ENCODE peak calls at places on chromosomes 6 and 20, in nine cellular contexts. U, D, N, S, F, K, J, I and O are unnamed samples.

GRCh38 chr20:54260116-54260515 is 52.2 kb downstream of the PFDN4 start:
- DNase-seq in S (no peak), D (no peak), I (no peak), N (no peak), J (no peak), F (no peak), K (no peak), U (no peak), O (no peak)

GRCh38 chr20:56393653-56394052 is 1.2 kb downstream of the CSTF1 start:
- DNase-seq in I (no peak), K (no peak), J (no peak), S (no peak), N (no peak), D (no peak), U (no peak), F (no peak), O (no peak)

GRCh38 chr6:90936286-90936685 is 349.4 kb upstream of the MAP3K7 start:
- DNase-seq in N (no peak), F (no peak), I (no peak), S (no peak), D (no peak), J (no peak), K (no peak), U (no peak), O (no peak)

GRCh38 chr6:163066200-163066599 is 338.4 kb downstream of the PACRG start:
- DNase-seq in N (no peak), D (no peak), J (no peak), I (no peak), U (no peak), K (no peak), F (no peak), S (no peak), O (no peak)

GRCh38 chr6:108113557-108114519 is 39.3 kb upstream of the OSTM1 start:
- DNase-seq in I (no peak), F (no peak), N (peak), J (peak), U (peak), K (no peak), D (peak), S (peak), O (no peak)

GRCh38 chr20:62895539-62895938 is 30.8 kb downstream of the DIDO1 start:
- DNase-seq in K (no peak), N (no peak), I (no peak), S (no peak), U (no peak), D (no peak), F (no peak), J (no peak), O (no peak)

GRCh38 chr6:157981132-157981394 is 600 bp upstream of the SYNJ2 start:
- DNase-seq in I (no peak), N (no peak), J (no peak), S (no peak), K (no peak), D (no peak), F (no peak), U (no peak), O (no peak)

GRCh38 chr6:132404736-132405135 is 3.5 kb upstream of the MOXD1 start:
- DNase-seq in S (no peak), F (no peak), J (peak), I (no peak), U (no peak), N (no peak), D (no peak), K (no peak), O (no peak)

GRCh38 chr20:24742436-24742835 is 206.6 kb upstream of the CST7 start:
- DNase-seq in F (no peak), N (no peak), U (no peak), K (no peak), J (no peak), I (no peak), D (no peak), S (no peak), O (no peak)

GRCh38 chr20:47055699-47056369 is 161.2 kb downstream of the EYA2 start:
- DNase-seq in S (no peak), J (no peak), U (no peak), I (no peak), D (no peak), F (no peak), K (no peak), N (no peak), O (no peak)

GRCh38 chr6:140436023-140436811 is 1061.8 kb upstream of the CITED2 start:
- DNase-seq in K (no peak), U (peak), S (peak), J (peak), I (no peak), D (no peak), F (no peak), N (peak), O (no peak)

GRCh38 chr20:35318502-35319157 is 26.4 kb upstream of the FAM83C start:
- DNase-seq in U (peak), J (peak), K (no peak), S (no peak), F (no peak), I (no peak), D (no peak), N (no peak), O (peak)

GRCh38 chr6:9116026-9116425 is 680.7 kb upstream of the SLC35B3 start:
- DNase-seq in U (no peak), I (no peak), F (no peak), S (no peak), N (no peak), D (no peak), J (peak), K (no peak), O (peak)

GRCh38 chr20:24118781-24119175 is 130.2 kb upstream of the GGTLC1 start:
- DNase-seq in I (no peak), S (no peak), N (peak), K (no peak), F (no peak), D (no peak), U (peak), J (peak), O (no peak)

GRCh38 chr6:5671162-5671561 is 335.6 kb downstream of the NRN1 start:
- DNase-seq in N (no peak), J (no peak), S (no peak), U (peak), F (no peak), D (no peak), K (no peak), I (peak), O (peak)

GRCh38 chr20:61424628-61425420 is 172.8 kb downstream of the CDH4 start:
- DNase-seq in U (no peak), I (no peak), D (no peak), N (no peak), K (no peak), S (no peak), F (no peak), J (no peak), O (no peak)

GRCh38 chr6:75296811-75297779 is 12.5 kb upstream of the TMEM30A start:
- DNase-seq in N (peak), S (peak), D (no peak), U (peak), J (peak), K (no peak), I (no peak), F (no peak), O (peak)

GRCh38 chr6:92126088-92126487 is 1293.3 kb downstream of the EPHA7 start:
- DNase-seq in N (no peak), S (no peak), K (no peak), D (no peak), F (no peak), J (no peak), U (no peak), I (no peak), O (peak)